ENCODE peak calls at places on chromosomes 11 and 22, in four cellular contexts. R is COR-L47, M is skeletal muscle cell, Z is hepatic stellate cell. F is an unnamed sample.

GRCh38 chr11:114036958-114037357 is 22.6 kb upstream of the ZBTB16 start:
- DNase-seq in Z (no peak), R (no peak), M (no peak), F (no peak)

GRCh38 chr11:120431633-120432032 is 79.9 kb upstream of the GRIK4 start:
- DNase-seq in M (peak; percentile 34), R (no peak), Z (peak; percentile 46), F (peak; percentile 31)

GRCh38 chr11:125454047-125454446 is 42.0 kb downstream of the FEZ1 start:
- DNase-seq in R (no peak), M (no peak), Z (no peak), F (no peak)

GRCh38 chr22:36377022-36377631 is 10.6 kb downstream of the MYH9 start:
- DNase-seq in M (no peak), R (no peak), Z (no peak), F (peak; percentile 27)

GRCh38 chr11:74449369-74449931 is 17.9 kb downstream of the KCNE3 start:
- DNase-seq in M (peak; percentile 59), R (peak; percentile 94), Z (peak; percentile 51), F (peak; percentile 72)

GRCh38 chr11:69840371-69841169 is 21.4 kb upstream of the FGF3 start:
- DNase-seq in Z (no peak), R (peak; percentile 42), M (no peak), F (peak; percentile 22)

GRCh38 chr11:27926981-27927481 is 180.9 kb downstream of the KIF18A start:
- DNase-seq in R (no peak), Z (peak; percentile 34), M (peak; percentile 81), F (peak; percentile 89)

GRCh38 chr11:106624377-106624776 is 393.9 kb downstream of the GUCY1A2 start:
- DNase-seq in R (no peak), M (no peak), Z (no peak), F (no peak)

GRCh38 chr11:86186420-86186819 is 58.1 kb upstream of the EED start:
- DNase-seq in Z (no peak), M (no peak), R (no peak), F (no peak)

GRCh38 chr11:46865340-46865739 is 19.3 kb upstream of the CKAP5 start:
- DNase-seq in R (no peak), Z (peak; percentile 73), M (peak; percentile 34), F (peak; percentile 19)

GRCh38 chr11:125465701-125466100 is 30.4 kb downstream of the FEZ1 start:
- DNase-seq in M (no peak), Z (no peak), R (no peak), F (no peak)

GRCh38 chr11:36453678-36454077 is 56.4 kb downstream of the TRAF6 start:
- DNase-seq in Z (no peak), R (no peak), M (no peak), F (peak; percentile 84)

GRCh38 chr11:44589301-44589700 is 23.8 kb downstream of the CD82 start:
- DNase-seq in M (peak; percentile 61), R (no peak), Z (peak; percentile 53), F (no peak)

GRCh38 chr11:21727102-21727501 is 465.8 kb upstream of the ANO5 start:
- DNase-seq in Z (no peak), R (no peak), M (no peak), F (no peak)

GRCh38 chr11:14372011-14372410 is 13.0 kb upstream of the RRAS2 start:
- DNase-seq in Z (no peak), R (no peak), M (no peak), F (no peak)

GRCh38 chr22:37088750-37089408 is 20.6 kb downstream of the TMPRSS6 start:
- DNase-seq in M (no peak), R (no peak), Z (no peak), F (no peak)

GRCh38 chr22:37604875-37605274 is 3.8 kb upstream of the GGA1 start:
- DNase-seq in Z (no peak), M (no peak), R (no peak), F (no peak)

GRCh38 chr22:45455212-45455611 is 41.7 kb downstream of the RIBC2 start:
- DNase-seq in M (no peak), R (no peak), Z (no peak), F (no peak)

GRCh38 chr22:48644108-48644507 is 1183.6 kb downstream of the BRD1 start:
- DNase-seq in Z (no peak), R (no peak), M (no peak), F (no peak)

GRCh38 chr22:24003887-24004286 is 1.4 kb downstream of the GSTT4 start:
- DNase-seq in Z (no peak), M (no peak), R (no peak), F (no peak)

GRCh38 chr11:69280994-69281393 is 13.0 kb upstream of the MYEOV start:
- DNase-seq in M (peak; percentile 69), R (no peak), Z (peak; percentile 86), F (peak; percentile 97)

GRCh38 chr11:9527481-9528140 is 45.9 kb upstream of the WEE1 start:
- DNase-seq in M (peak; percentile 78), Z (no peak), R (no peak), F (peak; percentile 56)

GRCh38 chr11:6655020-6655789 is 404 bp downstream of the DCHS1 start:
- DNase-seq in Z (no peak), R (no peak), M (no peak), F (no peak)

GRCh38 chr11:48141475-48142100 is 75.0 kb upstream of the OR4B1 start:
- DNase-seq in Z (peak; percentile 14), R (no peak), M (no peak), F (no peak)

GRCh38 chr11:62880231-62880802 is 379 bp upstream of the SLC3A2 start:
- DNase-seq in Z (peak; percentile 84), M (no peak), R (no peak), F (peak; percentile 81)

GRCh38 chr11:122155001-122155400 is 39.0 kb upstream of the BLID start:
- DNase-seq in M (no peak), R (no peak), Z (no peak), F (no peak)

GRCh38 chr11:64226507-64227051 is 505 bp downstream of the NUDT22 start:
- DNase-seq in Z (peak; percentile 43), M (no peak), R (peak; percentile 63), F (no peak)

GRCh38 chr11:111403021-111403725 is 24.1 kb upstream of the POU2AF1 start:
- DNase-seq in R (peak; percentile 62), M (no peak), Z (no peak), F (no peak)

GRCh38 chr11:70142171-70142875 is 60.8 kb upstream of the FADD start:
- DNase-seq in R (peak; percentile 50), Z (no peak), M (no peak), F (peak; percentile 63)

GRCh38 chr11:69172674-69173073 is 16.9 kb downstream of the SMIM38 start:
- DNase-seq in M (no peak), Z (no peak), R (no peak), F (peak; percentile 20)

F was measured in bronchial epithelial cell.